ENCODE peak calls at places on chromosomes 6 and 20, in nine cellular contexts. E is AG08396, T is T-helper 9 cell, W is NCI-H510A treated with DMSO at 0.1 percent for 48 hours, B is skeletal muscle cell, A is HFFc6, C is hepatocyte, F is neural crest cell, I is Calu3. U is an unnamed sample.

GRCh38 chr20:58715709-58716475 is 23.3 kb downstream of the NPEPL1 start:
- DNase-seq in E (peak), T (no peak), W (no peak), B (no peak), A (no peak), C (peak), F (no peak), I (no peak), U (no peak)

GRCh38 chr20:46816916-46817638 is 77.6 kb upstream of the EYA2 start:
- DNase-seq in E (no peak), T (no peak), W (no peak), B (no peak), A (no peak), C (no peak), F (no peak), I (no peak), U (no peak)

GRCh38 chr6:82380566-82381185 is 17.1 kb downstream of the TPBG start:
- DNase-seq in E (no peak), T (no peak), W (no peak), B (no peak), A (no peak), C (no peak), F (no peak), I (no peak), U (no peak)

GRCh38 chr20:25282796-25283195 is 34.9 kb downstream of the PYGB start:
- DNase-seq in E (no peak), T (no peak), W (no peak), B (no peak), A (no peak), C (no peak), F (no peak), I (no peak), U (no peak)

GRCh38 chr6:11909696-11910132 is 102.4 kb upstream of the HIVEP1 start:
- DNase-seq in E (no peak), T (no peak), W (no peak), B (peak), A (peak), C (no peak), F (no peak), I (no peak), U (no peak)

GRCh38 chr6:4947716-4948115 is 56.1 kb downstream of the RPP40 start:
- DNase-seq in E (no peak), T (no peak), W (no peak), B (no peak), A (no peak), C (no peak), F (no peak), I (no peak), U (no peak)

GRCh38 chr20:18986895-18987580 is 173.5 kb downstream of the SCP2D1 start:
- DNase-seq in E (no peak), T (no peak), W (no peak), B (no peak), A (no peak), C (no peak), F (no peak), I (no peak), U (no peak)

GRCh38 chr6:36973647-36974046 is 12.3 kb downstream of the MTCH1 start:
- DNase-seq in E (no peak), T (no peak), W (no peak), B (no peak), A (no peak), C (no peak), F (no peak), I (no peak), U (no peak)

GRCh38 chr6:168367285-168367720 is 47.7 kb upstream of the DACT2 start:
- DNase-seq in E (no peak), T (no peak), W (no peak), B (no peak), A (no peak), C (no peak), F (no peak), I (no peak), U (no peak)

GRCh38 chr6:4607026-4607704 is 169.0 kb upstream of the CDYL start:
- DNase-seq in E (peak), T (no peak), W (no peak), B (peak), A (peak), C (no peak), F (no peak), I (peak), U (peak)

GRCh38 chr6:13666194-13667105 is 45.2 kb downstream of the RANBP9 start:
- DNase-seq in E (no peak), T (no peak), W (no peak), B (no peak), A (no peak), C (no peak), F (no peak), I (no peak), U (no peak)

GRCh38 chr6:14664616-14665315 is 547.2 kb downstream of the CD83 start:
- DNase-seq in E (no peak), T (no peak), W (no peak), B (no peak), A (peak), C (no peak), F (peak), I (no peak), U (no peak)

GRCh38 chr6:28207244-28208179 is 17.6 kb upstream of the ZSCAN9 start:
- DNase-seq in E (peak), T (no peak), W (no peak), B (no peak), A (no peak), C (peak), F (peak), I (no peak), U (peak)

GRCh38 chr20:61434361-61434781 is 182.3 kb downstream of the CDH4 start:
- DNase-seq in E (no peak), T (no peak), W (no peak), B (peak), A (no peak), C (no peak), F (peak), I (no peak), U (no peak)

GRCh38 chr6:41584668-41585205 is 38.6 kb downstream of the FOXP4 start:
- DNase-seq in E (no peak), T (no peak), W (peak), B (no peak), A (no peak), C (peak), F (no peak), I (no peak), U (no peak)

GRCh38 chr6:138440296-138440695 is 36.3 kb downstream of the HEBP2 start:
- DNase-seq in E (no peak), T (no peak), W (no peak), B (no peak), A (no peak), C (no peak), F (no peak), I (no peak), U (no peak)

GRCh38 chr6:14799928-14800327 is 445.9 kb upstream of the JARID2 start:
- DNase-seq in E (peak), T (no peak), W (peak), B (peak), A (peak), C (peak), F (no peak), I (peak), U (peak)

GRCh38 chr20:34771680-34772081 is 53.8 kb downstream of the NCOA6 start:
- DNase-seq in E (no peak), T (no peak), W (no peak), B (no peak), A (peak), C (no peak), F (no peak), I (no peak), U (no peak)

GRCh38 chr6:26094036-26094435 is 6.8 kb downstream of the HFE start:
- DNase-seq in E (no peak), T (no peak), W (no peak), B (no peak), A (no peak), C (no peak), F (no peak), I (no peak), U (no peak)

GRCh38 chr20:47318027-47318595 is 38.4 kb downstream of the ZMYND8 start:
- DNase-seq in E (peak), T (no peak), W (no peak), B (peak), A (peak), C (no peak), F (no peak), I (peak), U (peak)

GRCh38 chr6:4434655-4435054 is 299.3 kb upstream of the ECI2 start:
- DNase-seq in E (no peak), T (no peak), W (no peak), B (no peak), A (no peak), C (no peak), F (no peak), I (no peak), U (no peak)

GRCh38 chr20:43949741-43950618 is 35.3 kb downstream of the TOX2 start:
- DNase-seq in E (no peak), T (peak), W (no peak), B (no peak), A (no peak), C (no peak), F (no peak), I (no peak), U (peak)

GRCh38 chr20:25470045-25470444 is 62.6 kb downstream of the GINS1 start:
- DNase-seq in E (no peak), T (no peak), W (peak), B (no peak), A (no peak), C (peak), F (no peak), I (no peak), U (peak)

GRCh38 chr6:71107935-71108420 is 151.1 kb upstream of the B3GAT2 start:
- DNase-seq in E (peak), T (no peak), W (peak), B (peak), A (peak), C (no peak), F (no peak), I (no peak), U (no peak)

GRCh38 chr6:159062564-159062945 is 17.8 kb upstream of the TAGAP start:
- DNase-seq in E (no peak), T (no peak), W (no peak), B (no peak), A (no peak), C (no peak), F (no peak), I (no peak), U (no peak)

GRCh38 chr20:40966516-40967185 is 62.0 kb upstream of the TOP1 start:
- DNase-seq in E (no peak), T (no peak), W (no peak), B (no peak), A (no peak), C (no peak), F (no peak), I (no peak), U (no peak)

GRCh38 chr20:37781626-37782025 is 87.8 kb downstream of the CTNNBL1 start:
- DNase-seq in E (no peak), T (no peak), W (no peak), B (no peak), A (no peak), C (no peak), F (no peak), I (no peak), U (no peak)

GRCh38 chr20:37397076-37397953 is 51.4 kb downstream of the SRC start:
- DNase-seq in E (no peak), T (no peak), W (no peak), B (no peak), A (peak), C (no peak), F (no peak), I (no peak), U (peak)

GRCh38 chr20:46058656-46059281 is 29.8 kb downstream of the SLC12A5 start:
- DNase-seq in E (no peak), T (no peak), W (no peak), B (no peak), A (no peak), C (peak), F (peak), I (no peak), U (no peak)

GRCh38 chr20:2741881-2742280 is 49.3 kb downstream of the EBF4 start:
- DNase-seq in E (no peak), T (no peak), W (no peak), B (no peak), A (no peak), C (no peak), F (no peak), I (no peak), U (no peak)

GRCh38 chr20:54103067-54103761 is 32.8 kb upstream of the BCAS1 start:
- DNase-seq in E (peak), T (peak), W (peak), B (peak), A (peak), C (peak), F (peak), I (peak), U (peak)

GRCh38 chr6:145699462-145699861 is 35.9 kb downstream of the EPM2A start:
- DNase-seq in E (peak), T (no peak), W (no peak), B (peak), A (peak), C (no peak), F (no peak), I (no peak), U (no peak)

GRCh38 chr6:135087403-135087802 is 32.8 kb upstream of the HBS1L start:
- DNase-seq in E (no peak), T (no peak), W (no peak), B (no peak), A (no peak), C (no peak), F (no peak), I (no peak), U (no peak)

U was measured in HT-29.